ENCODE peak calls at places on chromosomes 4 and X, in eight cellular contexts. L is tibial nerve, C is ascending aorta, X is psoas muscle, I is endodermal cell, Q is AG04450, T is A549, W is upper lobe of right lung. G is an unnamed sample. For H3K9me3, the result is how much of the 10 kb centered on the place peaks cover.

GRCh38 chr4:39452153-39452859 is 6.4 kb downstream of the RPL9 start:
- DNase-seq in W (no peak), I (no peak), Q (no peak), L (no peak), C (no peak), X (no peak), T (no peak), G (no peak)

GRCh38 chrX:119635799-119636198 is 29.6 kb upstream of the NKRF start:
- DNase-seq in T (no peak), C (no peak), L (no peak), W (no peak), X (no peak), Q (no peak), I (no peak), G (no peak)

GRCh38 chr4:140755811-140756291 is 334 bp downstream of the TBC1D9 start:
- DNase-seq in X (peak), W (peak), C (no peak), T (peak), L (peak), I (peak), Q (no peak), G (no peak)

GRCh38 chr4:145843148-145843547 is 95.5 kb downstream of the ZNF827 start:
- DNase-seq in X (no peak), L (no peak), C (no peak), W (no peak), I (no peak), Q (peak), T (no peak), G (no peak)

GRCh38 chrX:14697453-14697852 is 168.1 kb downstream of the GLRA2 start:
- DNase-seq in Q (no peak), X (no peak), W (no peak), T (peak), C (no peak), I (peak), L (peak), G (peak)

GRCh38 chr4:105140684-105141490 is 5.8 kb upstream of the TET2 start:
- DNase-seq in T (peak), W (no peak), I (peak), X (no peak), L (peak), C (no peak), Q (no peak), G (no peak)

GRCh38 chr4:87036713-87037112 is 101.9 kb downstream of the AFF1 start:
- DNase-seq in Q (no peak), L (no peak), C (no peak), I (no peak), W (no peak), T (no peak), X (no peak), G (no peak)

GRCh38 chrX:104166735-104167436 is 633 bp downstream of the FAM199X start:
- DNase-seq in C (no peak), T (no peak), W (no peak), L (peak), Q (no peak), X (no peak), I (no peak), G (no peak)

GRCh38 chr4:60718874-60719273 is 481.3 kb upstream of the ADGRL3 start:
- DNase-seq in I (no peak), Q (no peak), W (no peak), C (no peak), X (no peak), L (no peak), T (no peak), G (no peak)

GRCh38 chr4:11133868-11134267 is 294.8 kb downstream of the HS3ST1 start:
- DNase-seq in I (no peak), X (no peak), C (no peak), Q (no peak), W (no peak), T (no peak), L (no peak), G (no peak)

GRCh38 chr4:82776925-82777542 is 21.6 kb downstream of the SCD5 start:
- DNase-seq in X (no peak), T (no peak), W (no peak), C (no peak), Q (peak), I (peak), L (no peak), G (no peak)
- H3K27ac ChIP-seq in X (no peak), T (no peak), W (no peak), C (no peak), Q (no peak), I (no peak), L (no peak), G (no peak)

DNA sequence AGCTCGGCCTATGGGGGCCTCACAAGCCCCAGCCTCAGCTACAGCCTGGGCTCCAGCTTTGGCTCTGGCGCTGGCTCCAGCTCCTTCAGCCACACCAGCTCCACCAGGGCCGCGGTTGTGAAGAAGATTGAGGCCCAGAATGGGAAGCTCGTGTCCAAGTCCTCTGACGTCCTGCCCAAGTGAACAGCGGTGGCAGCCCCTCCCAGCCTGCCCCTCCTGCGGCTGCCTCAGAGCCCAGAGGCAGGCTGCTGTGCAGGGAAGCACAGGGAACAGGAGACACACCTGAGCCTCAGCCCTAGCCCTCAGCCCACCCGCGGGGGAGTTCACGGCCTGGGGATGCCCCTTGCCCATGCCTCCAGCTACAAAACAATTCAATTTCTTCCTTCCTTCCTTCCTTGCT is 75.7 kb upstream of the ZXDA start:
- DNase-seq in Q (no peak), I (no peak), C (no peak), X (no peak), W (no peak), T (no peak), L (no peak), G (no peak)
- H3K9me3 ChIP-seq in Q (under half), I (under half), C (under half), X (under half), W (under half), T (under half), L (under half), G (under half)

GRCh38 chrX:46755656-46756055 is 3.3 kb downstream of the SLC9A7 start:
- DNase-seq in X (no peak), T (no peak), W (no peak), I (no peak), Q (no peak), C (no peak), L (no peak), G (no peak)
- H3K27ac ChIP-seq in X (no peak), T (no peak), W (no peak), I (no peak), Q (no peak), C (no peak), L (no peak), G (no peak)

DNA sequence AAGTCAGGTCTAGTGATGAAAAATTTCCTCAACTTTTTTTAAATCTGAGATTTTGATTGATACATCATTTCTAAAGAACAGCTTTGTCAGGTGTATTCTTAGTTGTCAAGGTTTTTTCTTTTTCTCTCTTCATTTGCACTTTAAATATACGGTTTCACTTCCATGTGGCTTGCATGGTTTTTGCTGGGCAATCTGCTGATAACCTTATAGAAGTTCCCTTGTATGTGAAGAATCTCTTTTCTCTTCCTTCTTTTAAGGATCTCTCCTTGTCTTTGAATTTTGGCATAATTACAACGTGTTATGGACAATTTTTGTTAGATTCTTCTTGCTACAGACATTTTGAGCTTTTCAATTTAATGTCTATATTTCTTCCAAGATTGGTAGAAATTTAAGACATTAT is 76.4 kb downstream of the ZNF721 start:
- DNase-seq in T (no peak), L (no peak), Q (no peak), W (no peak), I (no peak), X (no peak), C (no peak), G (no peak)
- H3K9me3 ChIP-seq in T (half or more), L (half or more), Q (half or more), W (half or more), I (half or more), X (half or more), C (half or more), G (under half)

DNA sequence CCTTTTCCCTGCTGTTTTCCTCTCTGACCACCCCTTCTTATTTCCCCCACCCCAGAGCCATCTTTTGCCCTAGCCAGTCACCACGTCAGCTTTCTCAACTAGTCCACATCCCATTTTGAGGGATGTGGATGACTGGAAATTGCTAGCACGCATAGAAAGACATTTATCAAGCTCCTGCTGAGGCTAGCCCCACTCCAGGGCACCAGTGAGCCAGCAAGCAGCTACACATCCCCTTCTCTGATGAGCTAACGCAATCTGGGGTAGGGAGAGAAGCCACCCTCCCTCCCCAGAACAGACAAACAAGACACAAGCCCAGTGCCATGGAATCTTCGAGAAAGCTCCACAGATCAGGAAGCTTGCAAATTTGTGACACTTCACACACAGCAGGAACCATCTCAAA is 1.2 kb downstream of the GABRE start:
- DNase-seq in Q (no peak), W (no peak), T (no peak), C (no peak), L (no peak), I (peak), X (no peak), G (no peak)
- H3K27ac ChIP-seq in Q (no peak), W (peak), T (peak), C (peak), L (peak), I (no peak), X (no peak), G (no peak)

GRCh38 chrX:47991263-47992092 is 12.3 kb downstream of the ZNF182 start:
- DNase-seq in I (no peak), W (no peak), T (no peak), L (no peak), X (no peak), Q (no peak), C (no peak), G (no peak)

GRCh38 chrX:47992669-47993068 is 11.1 kb downstream of the ZNF182 start:
- DNase-seq in C (no peak), L (no peak), Q (no peak), T (no peak), I (no peak), X (no peak), W (no peak), G (no peak)

DNA sequence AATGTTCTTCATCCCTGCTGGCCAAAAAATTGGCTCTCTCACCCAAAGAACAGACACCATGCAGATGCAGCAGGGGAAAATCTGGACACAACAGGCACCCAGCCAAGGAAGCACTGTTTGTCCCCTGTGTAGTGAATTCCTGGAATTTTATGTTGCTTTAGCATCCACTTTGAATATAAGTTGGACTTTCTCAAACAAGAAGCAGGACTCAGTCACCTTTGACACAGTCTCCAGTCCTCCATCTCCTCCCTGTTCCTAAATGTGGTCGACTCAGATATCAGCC is 11.8 kb downstream of the ZNF182 start:
- DNase-seq in W (no peak), X (no peak), L (no peak), I (no peak), T (no peak), C (no peak), Q (no peak), G (no peak)
- H3K9me3 ChIP-seq in W (under half), X (under half), L (under half), I (under half), T (half or more), C (under half), Q (under half), G (under half)

G was measured in SJCRH30.